ENCODE peak calls at places on chromosomes 5 and 9, in six cellular contexts. C is psoas muscle, O is IMR-90, W is HAP-1, Q is Peyer's patch, P is A549. R is an unnamed sample. For H3K4me1, the result is how much of the 10 kb centered on the place peaks cover.

GRCh38 chr9:134945509-134946275 is 28.0 kb upstream of the FCN1 start:
- DNase-seq in C (no peak), O (no peak), W (no peak), Q (no peak), P (no peak), R (no peak)

GRCh38 chr5:52798952-52799351 is 11.2 kb downstream of the ITGA1 start:
- DNase-seq in C (no peak), O (no peak), W (no peak), Q (no peak), P (no peak), R (no peak)

GRCh38 chr9:107158321-107158720 is 124.8 kb upstream of the RAD23B start:
- DNase-seq in C (no peak), O (peak), W (peak), Q (no peak), P (peak), R (no peak)

GRCh38 chr5:94941113-94941765 is 322.8 kb downstream of the SLF1 start:
- DNase-seq in C (no peak), O (no peak), W (peak), Q (no peak), P (no peak), R (no peak)

GRCh38 chr5:179435731-179436315 is 90.6 kb upstream of the ADAMTS2 start:
- DNase-seq in C (no peak), O (no peak), W (no peak), Q (no peak), P (no peak), R (peak)

GRCh38 chr9:2053883-2054845 is 39.0 kb downstream of the SMARCA2 start:
- DNase-seq in C (no peak), O (peak), W (no peak), Q (peak), P (no peak), R (no peak)

GRCh38 chr9:126628146-126628545 is 14.4 kb downstream of the LMX1B start:
- DNase-seq in C (no peak), O (no peak), W (no peak), Q (no peak), P (no peak), R (no peak)

GRCh38 chr5:160468576-160468975 is 46.9 kb downstream of the PTTG1 start:
- DNase-seq in C (no peak), O (no peak), W (no peak), Q (no peak), P (no peak), R (no peak)

GRCh38 chr9:135019224-135019623 is 68.2 kb upstream of the OLFM1 start:
- DNase-seq in C (no peak), O (no peak), W (no peak), Q (no peak), P (no peak), R (no peak)

GRCh38 chr9:96021616-96022444 is 146.3 kb downstream of the ERCC6L2 start:
- DNase-seq in C (no peak), O (no peak), W (peak), Q (no peak), P (no peak), R (peak)

GRCh38 chr5:171540865-171541264 is 121.4 kb downstream of the FGF18 start:
- DNase-seq in C (no peak), O (no peak), W (no peak), Q (no peak), P (no peak), R (no peak)

GRCh38 chr9:131417264-131418142 is 23.6 kb downstream of the PRRC2B start:
- DNase-seq in C (no peak), O (no peak), W (no peak), Q (no peak), P (no peak), R (no peak)

GRCh38 chr5:77867914-77868313 is 91.8 kb upstream of the TBCA start:
- DNase-seq in C (no peak), O (no peak), W (no peak), Q (no peak), P (no peak), R (no peak)

GRCh38 chr9:127968717-127969383 is 11.9 kb downstream of the EEIG1 start:
- DNase-seq in C (peak), O (peak), W (no peak), Q (no peak), P (peak), R (peak)

GRCh38 chr9:114372971-114373591 is 14.7 kb downstream of the AKNA start:
- DNase-seq in C (peak), O (no peak), W (no peak), Q (peak), P (no peak), R (peak)

GRCh38 chr5:53262348-53262970 is 152.9 kb upstream of the MOCS2 start:
- DNase-seq in C (no peak), O (peak), W (peak), Q (no peak), P (no peak), R (peak)

GRCh38 chr9:70120834-70121510 is 77.3 kb downstream of the MAMDC2 start:
- DNase-seq in C (peak), O (peak), W (no peak), Q (no peak), P (no peak), R (peak)

GRCh38 chr5:42500003-42500599 is 76.9 kb downstream of the GHR start:
- DNase-seq in C (no peak), O (no peak), W (no peak), Q (no peak), P (no peak), R (no peak)

GRCh38 chr5:137034764-137035479 is 464.2 kb downstream of the SPOCK1 start:
- DNase-seq in C (no peak), O (no peak), W (no peak), Q (no peak), P (no peak), R (no peak)

GRCh38 chr5:133117166-133117929 is 65.5 kb downstream of the HSPA4 start:
- DNase-seq in C (no peak), O (no peak), W (no peak), Q (no peak), P (no peak), R (no peak)

GRCh38 chr5:22754155-22754554 is 99.0 kb downstream of the CDH12 start:
- DNase-seq in C (no peak), O (no peak), W (no peak), Q (no peak), P (no peak), R (no peak)

GRCh38 chr5:179803651-179804598 is 2.7 kb downstream of the MGAT4B start:
- DNase-seq in C (no peak), O (peak), W (no peak), Q (peak), P (no peak), R (peak)

GRCh38 chr5:31271567-31271966 is 78.1 kb downstream of the CDH6 start:
- DNase-seq in C (no peak), O (no peak), W (no peak), Q (no peak), P (no peak), R (no peak)

GRCh38 chr5:124605516-124605915 is 140.9 kb downstream of the ZNF608 start:
- DNase-seq in C (peak), O (peak), W (no peak), Q (no peak), P (no peak), R (peak)

DNA sequence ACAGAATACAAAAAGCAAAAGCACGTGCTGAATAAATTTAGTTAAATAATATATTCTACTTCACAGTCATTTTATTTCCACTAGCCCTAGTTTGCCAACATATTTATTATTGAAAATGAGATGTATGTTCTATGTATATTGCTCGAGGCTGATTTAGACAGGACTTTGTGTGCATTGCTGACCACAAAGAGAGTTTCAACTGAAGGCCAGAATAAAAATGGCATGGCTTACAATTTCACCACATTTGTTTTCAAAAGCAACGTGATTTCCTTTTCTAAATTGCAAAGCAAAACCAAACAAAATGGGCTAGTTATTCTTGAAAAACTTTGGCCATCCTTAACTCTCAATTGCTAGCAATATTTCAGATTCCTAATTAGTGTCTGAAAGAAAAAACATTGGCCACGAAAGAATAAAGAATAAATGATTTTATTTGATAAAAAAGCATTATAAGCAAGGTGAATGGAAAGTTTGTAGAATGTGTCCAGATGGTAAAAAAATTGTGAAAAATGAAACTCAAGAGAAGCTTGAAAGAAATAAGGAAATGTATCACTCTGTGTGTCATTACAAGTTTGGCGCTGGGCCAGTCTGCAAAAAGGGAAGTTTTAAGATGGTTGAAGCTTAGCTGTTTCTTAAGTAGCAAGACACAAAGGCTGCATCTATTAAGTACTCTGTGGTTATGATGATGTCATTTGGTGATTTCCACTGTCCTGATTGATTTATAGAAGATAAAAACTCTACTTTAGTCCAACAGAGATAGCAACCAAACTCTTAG is 89.1 kb upstream of the PRLR start:
- DNase-seq in C (peak), O (peak), W (peak), Q (peak), P (no peak), R (peak)
- H3K4me3 ChIP-seq in C (no peak), O (no peak), W (no peak), Q (no peak), P (no peak), R (no peak)

GRCh38 chr5:159456261-159456660 is 126.0 kb upstream of the IL12B start:
- DNase-seq in C (no peak), O (no peak), W (no peak), Q (no peak), P (no peak), R (no peak)
- H3K4me1 ChIP-seq in C (under half), O (under half), W (under half), Q (under half), P (under half), R (under half)

DNA sequence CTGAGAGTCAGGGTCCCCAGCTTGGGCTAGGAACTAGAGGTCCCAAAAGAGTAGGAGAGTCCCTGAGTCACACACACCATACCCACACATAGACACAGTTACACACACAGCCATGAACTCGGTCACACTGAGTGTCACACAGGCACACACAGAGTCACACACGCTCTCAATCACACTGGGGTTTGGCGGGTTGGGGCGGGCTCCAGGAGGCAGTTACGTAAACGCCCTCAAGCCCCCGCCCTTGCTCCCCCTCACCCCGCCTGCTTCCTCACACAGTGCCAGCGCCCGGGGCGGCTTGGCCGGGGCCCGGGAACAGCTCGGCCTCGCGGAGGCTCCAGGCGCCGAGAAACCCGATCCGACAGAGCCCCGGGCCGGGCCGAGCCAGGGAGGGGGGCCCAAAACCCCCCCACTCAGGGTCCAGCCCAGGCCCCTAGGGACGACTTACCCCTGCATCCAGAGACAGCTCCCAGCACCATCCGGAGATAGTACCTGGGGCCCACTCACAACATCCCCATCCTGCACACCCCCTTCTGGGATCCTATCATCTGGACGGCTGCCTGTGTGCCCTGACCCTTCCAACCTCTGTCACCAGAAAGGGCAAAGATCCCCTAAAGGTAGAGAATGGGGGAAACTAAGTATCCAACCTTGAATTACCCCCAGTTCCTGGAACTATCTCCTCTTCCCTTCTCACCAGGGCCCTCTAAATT is 3.5 kb upstream of the CNTFR start:
- DNase-seq in C (peak), O (no peak), W (peak), Q (no peak), P (no peak), R (peak)
- H3K4me3 ChIP-seq in C (peak), O (no peak), W (no peak), Q (no peak), P (no peak), R (no peak)

GRCh38 chr5:13976867-13977479 is 32.5 kb upstream of the DNAH5 start:
- DNase-seq in C (no peak), O (peak), W (peak), Q (no peak), P (peak), R (no peak)
- H3K4me1 ChIP-seq in C (under half), O (under half), W (under half), Q (under half), P (under half), R (under half)

R was measured in right cardiac atrium.